ENCODE peak calls at places on chromosomes 4 and X, in five cellular contexts. M is lung, H is tibial nerve, B is esophagus squamous epithelium, R is AG04450. G is an unnamed sample. For H3K27me3, the result is how much of the 10 kb centered on the place peaks cover.

GRCh38 chrX:131802836-131803626 is 220.1 kb upstream of the STK26 start:
- DNase-seq in M (peak), H (no peak), B (peak), R (no peak), G (no peak)

GRCh38 chrX:39969099-39969825 is 128.5 kb downstream of the BCOR start:
- DNase-seq in M (no peak), H (no peak), B (no peak), R (no peak), G (no peak)

GRCh38 chrX:71859637-71860036 is 51.0 kb upstream of the NHSL2 start:
- DNase-seq in M (peak), H (no peak), B (no peak), R (no peak), G (no peak)

GRCh38 chr4:94763500-94763899 is 5.7 kb downstream of the BMPR1B start:
- DNase-seq in M (no peak), H (no peak), B (no peak), R (no peak), G (no peak)

GRCh38 chrX:2875798-2876399 is 47.2 kb downstream of the GYG2 start:
- DNase-seq in M (no peak), H (no peak), B (no peak), R (no peak), G (no peak)

GRCh38 chr4:98630804-98631454 is 27.5 kb downstream of the TSPAN5 start:
- DNase-seq in M (no peak), H (no peak), B (no peak), R (no peak), G (no peak)

GRCh38 chrX:107483976-107484726 is 34.7 kb downstream of the FRMPD3 start:
- DNase-seq in M (no peak), H (no peak), B (no peak), R (no peak), G (no peak)

GRCh38 chrX:155179343-155179997 is 36.8 kb upstream of the VBP1 start:
- DNase-seq in M (no peak), H (no peak), B (no peak), R (no peak), G (no peak)

GRCh38 chr4:157012781-157013180 is 41.2 kb upstream of the PDGFC start:
- DNase-seq in M (no peak), H (no peak), B (no peak), R (no peak), G (no peak)

GRCh38 chr4:16222957-16223527 is 3.2 kb downstream of the TAPT1 start:
- DNase-seq in M (no peak), H (no peak), B (no peak), R (no peak), G (no peak)

GRCh38 chr4:107034091-107034698 is 1.9 kb downstream of the DKK2 start:
- DNase-seq in M (peak), H (peak), B (no peak), R (no peak), G (no peak)

DNA sequence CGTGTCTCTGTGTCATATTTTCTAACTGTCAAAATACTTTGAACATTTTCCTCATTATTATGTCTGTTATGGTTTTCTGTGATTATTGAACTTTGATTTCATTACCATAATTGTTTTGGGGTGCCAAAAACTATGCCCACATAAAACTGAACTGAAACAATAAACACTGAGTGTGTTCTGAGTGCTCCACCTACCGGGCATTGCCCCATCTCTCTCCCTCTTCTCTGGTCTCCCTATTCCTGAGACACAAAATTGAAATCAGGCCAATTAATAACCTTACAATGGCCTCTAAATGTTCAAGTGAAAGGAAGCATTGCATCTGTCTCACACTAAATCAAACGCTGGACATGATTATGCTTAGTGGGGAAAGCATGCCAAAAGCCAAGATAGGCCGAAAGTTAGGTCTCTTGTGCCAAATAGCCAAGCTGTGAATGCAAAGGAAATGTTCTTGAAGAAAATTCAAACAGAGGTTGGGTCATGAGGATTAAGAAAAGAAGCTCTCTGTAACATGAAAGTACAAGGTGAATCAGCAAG is 972.3 kb downstream of the PCDH7 start:
- DNase-seq in M (no peak), H (no peak), B (no peak), R (no peak), G (no peak)
- TF ChIP-seq CTCF in M (no peak), H (no peak), B (no peak), R (peak), G (no peak)

DNA sequence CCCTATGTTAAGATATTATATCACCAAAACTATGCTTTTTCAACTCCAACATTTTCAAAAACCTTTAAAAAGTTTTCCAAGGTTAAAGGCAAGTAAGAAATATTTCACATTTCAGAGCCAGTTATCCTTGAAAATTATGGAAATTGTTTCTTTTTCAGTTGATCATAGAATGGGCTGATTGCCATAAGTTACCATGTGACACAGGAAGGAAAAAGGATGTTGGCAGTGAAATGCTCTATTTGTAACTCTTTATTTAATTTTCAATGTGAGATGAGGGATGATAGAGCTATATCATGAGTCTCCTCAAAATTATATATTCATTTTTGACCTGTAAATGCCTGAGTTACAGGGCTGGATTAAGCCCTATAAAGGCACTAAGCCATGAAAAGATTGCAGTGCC is 93.0 kb upstream of the PLS3 start:
- DNase-seq in M (no peak), H (no peak), B (no peak), R (no peak), G (no peak)
- H3K27me3 ChIP-seq in M (under half), H (under half), B (under half), R (under half), G (under half)

DNA sequence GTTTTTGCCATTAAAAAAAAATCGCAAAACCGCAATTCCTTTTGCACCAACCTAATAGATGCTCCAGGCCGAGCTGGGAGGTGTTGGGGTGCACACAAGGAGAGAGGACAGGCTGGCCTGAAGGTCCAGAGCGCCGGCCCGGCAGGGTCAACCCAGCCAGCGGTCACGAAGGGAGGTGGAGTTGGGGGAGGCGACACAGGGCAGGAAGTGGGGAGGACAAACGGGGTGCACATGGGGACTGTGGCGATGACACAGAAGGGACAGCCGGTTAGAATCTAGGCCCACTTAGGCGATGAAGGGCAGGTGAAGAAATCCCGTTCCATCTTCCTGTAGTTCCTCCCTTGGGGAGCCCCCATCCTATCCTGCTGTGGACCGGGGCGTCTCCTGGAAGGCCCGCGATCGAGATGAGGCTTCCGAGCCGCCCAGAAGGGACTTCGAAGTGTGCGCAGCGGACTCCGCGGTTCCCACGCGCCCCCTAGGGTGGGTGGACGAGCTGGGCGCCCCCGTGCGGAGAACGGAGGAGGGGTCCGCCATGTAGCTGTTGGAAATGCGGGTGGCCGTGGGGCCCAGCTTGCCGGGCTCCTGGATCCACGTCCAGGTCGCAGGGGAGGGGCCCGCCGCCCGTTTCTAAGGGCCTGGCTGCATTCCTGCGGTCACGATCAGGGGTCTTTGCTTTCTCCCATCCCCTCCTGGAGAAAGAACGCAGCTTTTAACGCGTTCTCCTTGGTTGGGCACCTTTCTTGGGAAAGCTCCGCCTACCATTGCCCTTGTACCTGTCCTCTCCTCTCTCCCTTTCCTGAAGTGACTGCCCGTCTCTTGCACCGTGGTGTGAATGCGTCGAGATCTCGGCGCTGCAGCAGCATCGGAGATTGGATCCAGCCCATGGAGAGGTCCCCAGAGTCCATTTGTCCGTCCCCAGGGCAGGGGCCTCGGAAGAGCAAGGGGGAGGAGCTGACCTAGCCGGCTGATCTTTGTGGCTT is 17.0 kb upstream of the HPF1 start:
- DNase-seq in M (no peak), H (no peak), B (no peak), R (no peak), G (no peak)
- H3K4me3 ChIP-seq in M (no peak), H (peak), B (peak), R (peak), G (peak)

GRCh38 chr4:121485190-121485804 is 104.5 kb upstream of the QRFPR start:
- DNase-seq in M (no peak), H (no peak), B (no peak), R (no peak), G (no peak)

GRCh38 chr4:121479801-121480200 is 99.0 kb upstream of the QRFPR start:
- DNase-seq in M (no peak), H (no peak), B (no peak), R (no peak), G (no peak)

GRCh38 chr4:121484633-121485032 is 103.8 kb upstream of the QRFPR start:
- DNase-seq in M (no peak), H (no peak), B (no peak), R (peak), G (no peak)
- TF ChIP-seq CTCF in M (peak), H (peak), B (peak), R (peak), G (peak)

GRCh38 chrX:18596096-18596495 is 75.8 kb downstream of the RS1 start:
- DNase-seq in M (peak), H (no peak), B (no peak), R (no peak), G (no peak)

GRCh38 chrX:18598413-18598812 is 73.5 kb downstream of the RS1 start:
- DNase-seq in M (no peak), H (no peak), B (no peak), R (no peak), G (no peak)

GRCh38 chrX:18591834-18592233 is 80.1 kb downstream of the RS1 start:
- DNase-seq in M (no peak), H (no peak), B (no peak), R (no peak), G (no peak)

GRCh38 chrX:18594079-18594478 is 77.8 kb downstream of the RS1 start:
- DNase-seq in M (no peak), H (no peak), B (no peak), R (no peak), G (no peak)
- H3K27me3 ChIP-seq in M (under half), H (under half), B (under half), R (under half), G (under half)

DNA sequence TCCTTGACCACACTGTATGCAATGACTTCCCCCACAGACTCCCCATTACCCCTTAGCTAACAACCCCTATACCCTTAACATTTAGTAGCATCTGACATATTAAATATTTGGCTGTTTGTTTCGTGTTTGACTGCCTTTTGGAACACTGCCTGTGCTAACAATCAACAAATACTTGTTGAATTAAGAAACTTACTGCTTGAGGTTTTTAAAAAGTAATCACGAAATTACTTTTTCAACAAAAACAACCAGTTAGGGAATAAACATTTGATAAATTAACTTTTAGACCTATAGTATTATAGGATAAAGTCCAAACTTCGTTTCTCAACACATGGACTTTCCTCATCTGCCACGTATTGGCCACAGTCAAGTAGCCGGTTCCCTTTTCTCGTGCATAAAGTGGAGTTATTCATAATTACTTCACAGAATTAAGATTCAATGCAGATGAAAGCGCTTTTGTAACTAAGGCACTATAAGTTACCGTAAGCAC is 555 bp upstream of the ELMOD2 start:
- DNase-seq in M (no peak), H (no peak), B (no peak), R (no peak), G (no peak)
- H3K4me3 ChIP-seq in M (no peak), H (peak), B (peak), R (peak), G (peak)

DNA sequence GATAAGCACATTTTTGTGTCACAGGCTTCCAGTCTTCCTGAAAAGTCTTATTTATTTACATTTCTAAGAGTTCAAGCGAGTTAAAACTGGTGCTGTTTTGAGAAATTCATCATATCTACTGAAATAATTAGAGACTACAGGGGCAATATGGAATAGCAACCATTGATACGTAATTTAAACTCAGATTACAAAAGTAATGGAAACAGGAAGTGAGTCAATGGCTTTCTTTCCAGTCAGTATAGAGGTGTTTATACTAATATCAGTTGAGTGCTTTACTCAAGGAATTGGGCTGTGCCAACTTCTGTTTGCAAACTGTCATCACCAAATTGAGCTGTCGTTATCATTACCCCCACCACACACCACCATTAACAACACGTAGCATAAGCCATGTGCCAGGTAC is 222.7 kb downstream of the COL25A1 start:
- DNase-seq in M (no peak), H (no peak), B (no peak), R (no peak), G (no peak)
- TF ChIP-seq CTCF in M (no peak), H (no peak), B (no peak), R (peak), G (no peak)

GRCh38 chr4:8202108-8202507 is 3.0 kb downstream of the SH3TC1 start:
- DNase-seq in M (no peak), H (no peak), B (no peak), R (no peak), G (no peak)

GRCh38 chr4:8205241-8205707 is 6.2 kb downstream of the SH3TC1 start:
- DNase-seq in M (no peak), H (no peak), B (no peak), R (no peak), G (no peak)

GRCh38 chr4:8204576-8205227 is 5.6 kb downstream of the SH3TC1 start:
- DNase-seq in M (no peak), H (no peak), B (no peak), R (no peak), G (no peak)

GRCh38 chr4:8202526-8203375 is 3.7 kb downstream of the SH3TC1 start:
- DNase-seq in M (no peak), H (no peak), B (no peak), R (no peak), G (no peak)

GRCh38 chr4:8203817-8204216 is 4.7 kb downstream of the SH3TC1 start:
- DNase-seq in M (no peak), H (no peak), B (no peak), R (no peak), G (no peak)
- H3K27me3 ChIP-seq in M (under half), H (under half), B (under half), R (under half), G (under half)

G was measured in kidney epithelial cell.